ENCODE peak calls at places on chromosomes 12 and 14, in five cellular contexts. F is hepatocyte, R is MM.1S, I is HCT116, O is SK-N-SH. Y is an unnamed sample. For H3K9me2, the result is how much of the 10 kb centered on the place peaks cover.

GRCh38 chr12:40312982-40313576 is 88.3 kb downstream of the LRRK2 start:
- DNase-seq in F (peak), R (peak), I (no peak), O (peak), Y (peak)

GRCh38 chr14:93219103-93219726 is 12.2 kb downstream of the UBR7 start:
- DNase-seq in F (peak), R (peak), I (peak), O (peak), Y (peak)

GRCh38 chr14:33198684-33199083 is 260.0 kb downstream of the NPAS3 start:
- DNase-seq in F (no peak), R (no peak), I (no peak), O (no peak), Y (no peak)

GRCh38 chr12:121893901-121894540 is 5.4 kb downstream of the PSMD9 start:
- DNase-seq in F (peak), R (peak), I (no peak), O (no peak), Y (peak)

GRCh38 chr12:9379023-9379742 is 171.0 kb upstream of the PZP start:
- DNase-seq in F (no peak), R (no peak), I (no peak), O (no peak), Y (no peak)

GRCh38 chr14:72755766-72756165 is 138.1 kb downstream of the DPF3 start:
- DNase-seq in F (no peak), R (no peak), I (no peak), O (no peak), Y (no peak)

GRCh38 chr14:95387826-95388445 is 68.2 kb upstream of the CLMN start:
- DNase-seq in F (no peak), R (no peak), I (no peak), O (peak), Y (no peak)

GRCh38 chr14:105891221-105891602 is 364.8 kb downstream of the TMEM121 start:
- DNase-seq in F (no peak), R (no peak), I (no peak), O (no peak), Y (no peak)

GRCh38 chr14:77037886-77038511 is 9.5 kb upstream of the IRF2BPL start:
- DNase-seq in F (no peak), R (no peak), I (no peak), O (no peak), Y (no peak)

GRCh38 chr12:46965880-46966279 is 113.5 kb upstream of the PCED1B start:
- DNase-seq in F (no peak), R (no peak), I (no peak), O (no peak), Y (no peak)

GRCh38 chr12:2640709-2641108 is 154.1 kb upstream of the FKBP4 start:
- DNase-seq in F (peak), R (no peak), I (peak), O (no peak), Y (no peak)

GRCh38 chr12:113242018-113242418 is 20.8 kb downstream of the TPCN1 start:
- DNase-seq in F (no peak), R (no peak), I (no peak), O (no peak), Y (no peak)

GRCh38 chr14:20841096-20841495 is 38.5 kb upstream of the RNASE1 start:
- DNase-seq in F (no peak), R (no peak), I (no peak), O (no peak), Y (no peak)

GRCh38 chr14:105414456-105415371 is 4.9 kb upstream of the MTA1 start:
- DNase-seq in F (peak), R (no peak), I (no peak), O (peak), Y (no peak)

GRCh38 chr12:113151655-113152054 is 2.1 kb downstream of the CFAP73 start:
- DNase-seq in F (no peak), R (no peak), I (no peak), O (no peak), Y (peak)

GRCh38 chr14:105479438-105480164 is 5.0 kb downstream of the CRIP2 start:
- DNase-seq in F (no peak), R (no peak), I (no peak), O (no peak), Y (no peak)

GRCh38 chr14:99790201-99790977 is 2.8 kb upstream of the EML1 start:
- DNase-seq in F (no peak), R (no peak), I (no peak), O (no peak), Y (no peak)

GRCh38 chr14:25833341-25834121 is 764.3 kb downstream of the NOVA1 start:
- DNase-seq in F (peak), R (peak), I (no peak), O (peak), Y (peak)

GRCh38 chr12:94761559-94761958 is 111.2 kb upstream of the TMCC3 start:
- DNase-seq in F (no peak), R (no peak), I (peak), O (no peak), Y (no peak)

GRCh38 chr12:45732936-45733335 is 3.4 kb downstream of the ARID2 start:
- DNase-seq in F (no peak), R (no peak), I (no peak), O (no peak), Y (no peak)

GRCh38 chr14:54617467-54617866 is 50.5 kb downstream of the SAMD4A start:
- DNase-seq in F (no peak), R (no peak), I (no peak), O (no peak), Y (no peak)

GRCh38 chr14:98462908-98463307 is 809.1 kb downstream of the BCL11B start:
- DNase-seq in F (no peak), R (no peak), I (no peak), O (no peak), Y (no peak)

DNA sequence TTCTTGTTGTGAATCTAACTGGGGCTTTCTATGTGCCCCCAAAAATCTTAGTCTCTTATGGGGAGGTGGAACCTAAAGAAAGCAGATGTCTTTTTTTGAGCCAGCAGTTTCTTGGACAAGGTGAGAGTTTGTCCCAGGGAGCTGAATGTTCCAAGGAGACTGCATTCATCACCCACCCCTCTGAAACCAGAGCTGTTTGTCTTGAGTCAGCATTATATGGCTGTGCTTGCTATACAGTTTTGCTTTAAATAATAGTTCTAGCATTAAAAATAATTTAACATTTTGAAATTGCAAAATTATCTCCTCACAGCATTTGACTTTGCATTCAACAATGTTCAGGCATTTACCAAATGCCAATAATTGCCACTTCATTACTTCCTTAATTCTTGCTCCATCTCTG is 813.3 kb downstream of the BCL11B start:
- DNase-seq in F (no peak), R (no peak), I (no peak), O (no peak), Y (no peak)
- H3K9me2 ChIP-seq in F (under half), R (under half), I (under half), O (under half), Y (under half)

DNA sequence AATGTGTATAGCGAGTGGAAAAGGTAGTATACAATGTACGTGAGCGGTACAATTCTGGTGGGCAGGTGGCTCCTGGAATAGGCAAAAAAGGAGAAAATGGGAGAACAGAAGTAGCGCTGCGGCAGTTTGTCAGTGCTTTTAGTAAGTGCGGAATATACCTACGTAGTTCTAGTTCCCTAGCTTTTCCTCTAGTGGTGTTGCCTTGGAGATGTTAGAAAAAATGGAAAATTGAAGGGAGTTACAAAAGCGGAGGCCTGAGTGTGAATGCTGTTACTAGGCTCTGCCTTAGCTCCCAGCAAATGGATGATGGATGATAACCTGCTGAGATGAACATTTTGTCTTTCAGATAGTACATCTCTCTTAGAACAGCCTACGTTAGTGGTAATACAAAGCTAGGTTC is 1.1 kb downstream of the TTC8 start:
- DNase-seq in F (no peak), R (no peak), I (no peak), O (peak), Y (no peak)
- H3K9me2 ChIP-seq in F (under half), R (under half), I (under half), O (under half), Y (under half)

DNA sequence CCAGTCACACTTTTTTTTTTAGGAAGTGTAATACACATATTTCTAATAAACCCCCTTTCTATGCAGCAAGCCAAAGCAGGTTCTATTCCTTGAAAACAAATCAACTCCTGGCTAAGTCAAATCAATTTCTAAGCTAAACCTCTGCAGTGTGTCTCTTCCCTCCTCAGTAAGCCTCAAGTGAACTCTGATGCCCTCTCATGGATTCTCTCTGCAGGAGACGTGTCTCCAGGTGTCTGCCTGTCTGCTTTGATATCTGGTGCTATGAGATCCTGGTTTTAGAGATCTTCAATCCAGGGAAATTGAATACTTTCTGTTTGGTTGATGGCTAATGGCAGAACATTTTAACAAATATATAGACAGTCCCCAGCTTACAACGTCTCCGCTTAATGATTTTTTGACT is 791.7 kb downstream of the AACS start:
- DNase-seq in F (no peak), R (no peak), I (no peak), O (no peak), Y (no peak)
- H3K9me2 ChIP-seq in F (under half), R (under half), I (under half), O (under half), Y (under half)

GRCh38 chr12:57128519-57129247 is 400 bp downstream of the LRP1 start:
- DNase-seq in F (no peak), R (no peak), I (no peak), O (peak), Y (no peak)

GRCh38 chr12:57127101-57127709 is 1.1 kb upstream of the LRP1 start:
- DNase-seq in F (peak), R (peak), I (peak), O (peak), Y (peak)

GRCh38 chr12:57130941-57131340 is 2.7 kb downstream of the LRP1 start:
- DNase-seq in F (peak), R (no peak), I (no peak), O (no peak), Y (no peak)

GRCh38 chr12:57127710-57128518 is at the start of gene LRP1:
- DNase-seq in F (peak), R (peak), I (peak), O (peak), Y (peak)

GRCh38 chr12:57129311-57130288 is 1.3 kb downstream of the LRP1 start:
- DNase-seq in F (no peak), R (no peak), I (no peak), O (peak), Y (no peak)
- H3K9me2 ChIP-seq in F (under half), R (under half), I (under half), O (under half), Y (under half)

Y was measured in OCI-LY7.